ENCODE peak calls at places on chromosomes 4 and X, in seven cellular contexts. One of them, this sample, is unnamed.

GRCh38 chr4:136818811-136819210 is 713.5 kb downstream of the PCDH18 start:
- DNase-seq in neural crest cell: no peak
- DNase-seq in cardiac fibroblast: peak
- DNase-seq in heart left ventricle: no peak
- DNase-seq in choroid plexus epithelial cell: peak
- DNase-seq in Right ventricle myocardium inferior: no peak
- DNase-seq in ACHN: no peak
- DNase-seq in this sample: no peak

GRCh38 chr4:7052923-7053715 is 9.9 kb downstream of the TADA2B start:
- DNase-seq in heart left ventricle: peak
- DNase-seq in neural crest cell: no peak
- DNase-seq in choroid plexus epithelial cell: no peak
- DNase-seq in Right ventricle myocardium inferior: peak
- DNase-seq in cardiac fibroblast: no peak
- DNase-seq in ACHN: no peak
- DNase-seq in this sample: no peak

GRCh38 chr4:80183196-80184052 is 13.9 kb upstream of the PRDM8 start:
- DNase-seq in ACHN: peak
- DNase-seq in cardiac fibroblast: no peak
- DNase-seq in Right ventricle myocardium inferior: peak
- DNase-seq in choroid plexus epithelial cell: no peak
- DNase-seq in heart left ventricle: no peak
- DNase-seq in neural crest cell: no peak
- DNase-seq in this sample: peak

GRCh38 chr4:62133498-62133897 is 933.4 kb downstream of the ADGRL3 start:
- DNase-seq in ACHN: no peak
- DNase-seq in neural crest cell: no peak
- DNase-seq in Right ventricle myocardium inferior: no peak
- DNase-seq in choroid plexus epithelial cell: peak
- DNase-seq in cardiac fibroblast: no peak
- DNase-seq in heart left ventricle: no peak
- DNase-seq in this sample: no peak

GRCh38 chrX:39848243-39848642 is 249.5 kb downstream of the BCOR start:
- DNase-seq in Right ventricle myocardium inferior: no peak
- DNase-seq in choroid plexus epithelial cell: no peak
- DNase-seq in ACHN: no peak
- DNase-seq in heart left ventricle: no peak
- DNase-seq in neural crest cell: no peak
- DNase-seq in cardiac fibroblast: peak
- DNase-seq in this sample: peak

GRCh38 chr4:186687263-186687662 is 36.4 kb downstream of the FAT1 start:
- DNase-seq in heart left ventricle: no peak
- DNase-seq in Right ventricle myocardium inferior: no peak
- DNase-seq in neural crest cell: no peak
- DNase-seq in choroid plexus epithelial cell: no peak
- DNase-seq in cardiac fibroblast: no peak
- DNase-seq in ACHN: no peak
- DNase-seq in this sample: no peak

GRCh38 chr4:10697071-10697470 is 12.5 kb upstream of the CLNK start:
- DNase-seq in cardiac fibroblast: no peak
- DNase-seq in Right ventricle myocardium inferior: no peak
- DNase-seq in ACHN: no peak
- DNase-seq in choroid plexus epithelial cell: no peak
- DNase-seq in heart left ventricle: no peak
- DNase-seq in neural crest cell: no peak
- DNase-seq in this sample: no peak

GRCh38 chr4:44319129-44319528 is 129.5 kb downstream of the KCTD8 start:
- DNase-seq in heart left ventricle: no peak
- DNase-seq in cardiac fibroblast: no peak
- DNase-seq in choroid plexus epithelial cell: no peak
- DNase-seq in ACHN: no peak
- DNase-seq in Right ventricle myocardium inferior: no peak
- DNase-seq in neural crest cell: no peak
- DNase-seq in this sample: no peak

GRCh38 chr4:138110815-138111214 is 131.3 kb downstream of the SLC7A11 start:
- DNase-seq in choroid plexus epithelial cell: no peak
- DNase-seq in neural crest cell: no peak
- DNase-seq in cardiac fibroblast: peak
- DNase-seq in heart left ventricle: no peak
- DNase-seq in ACHN: no peak
- DNase-seq in Right ventricle myocardium inferior: no peak
- DNase-seq in this sample: no peak

GRCh38 chr4:472881-473574 is 25.9 kb downstream of the ZNF721 start:
- DNase-seq in ACHN: peak
- DNase-seq in Right ventricle myocardium inferior: no peak
- DNase-seq in neural crest cell: peak
- DNase-seq in heart left ventricle: no peak
- DNase-seq in cardiac fibroblast: peak
- DNase-seq in choroid plexus epithelial cell: peak
- DNase-seq in this sample: peak

GRCh38 chrX:132292753-132293152 is 73.5 kb upstream of the RAP2C start:
- DNase-seq in cardiac fibroblast: peak
- DNase-seq in ACHN: peak
- DNase-seq in Right ventricle myocardium inferior: no peak
- DNase-seq in heart left ventricle: no peak
- DNase-seq in neural crest cell: peak
- DNase-seq in choroid plexus epithelial cell: peak
- DNase-seq in this sample: peak

GRCh38 chrX:26914232-26914631 is 548.9 kb downstream of the PPP4R3C start:
- DNase-seq in Right ventricle myocardium inferior: no peak
- DNase-seq in cardiac fibroblast: peak
- DNase-seq in ACHN: no peak
- DNase-seq in neural crest cell: no peak
- DNase-seq in heart left ventricle: no peak
- DNase-seq in choroid plexus epithelial cell: peak
- DNase-seq in this sample: no peak

GRCh38 chrX:78165425-78165824 is 26.0 kb upstream of the TAF9B start:
- DNase-seq in ACHN: no peak
- DNase-seq in cardiac fibroblast: no peak
- DNase-seq in choroid plexus epithelial cell: no peak
- DNase-seq in neural crest cell: no peak
- DNase-seq in Right ventricle myocardium inferior: no peak
- DNase-seq in heart left ventricle: no peak
- DNase-seq in this sample: no peak

GRCh38 chr4:88791274-88791673 is 93.6 kb upstream of the NAP1L5 start:
- DNase-seq in choroid plexus epithelial cell: peak
- DNase-seq in ACHN: peak
- DNase-seq in cardiac fibroblast: peak
- DNase-seq in Right ventricle myocardium inferior: no peak
- DNase-seq in heart left ventricle: no peak
- DNase-seq in neural crest cell: no peak
- DNase-seq in this sample: no peak

GRCh38 chr4:184416913-184417734 is 57.2 kb downstream of the IRF2 start:
- DNase-seq in cardiac fibroblast: peak
- DNase-seq in heart left ventricle: no peak
- DNase-seq in neural crest cell: no peak
- DNase-seq in ACHN: peak
- DNase-seq in choroid plexus epithelial cell: peak
- DNase-seq in Right ventricle myocardium inferior: no peak
- DNase-seq in this sample: peak

GRCh38 chr4:67744561-67745283 is 9.5 kb downstream of the GNRHR start:
- DNase-seq in choroid plexus epithelial cell: peak
- DNase-seq in cardiac fibroblast: peak
- DNase-seq in heart left ventricle: no peak
- DNase-seq in ACHN: no peak
- DNase-seq in Right ventricle myocardium inferior: no peak
- DNase-seq in neural crest cell: no peak
- DNase-seq in this sample: no peak

GRCh38 chr4:15336410-15337184 is 91.2 kb upstream of the C1QTNF7 start:
- DNase-seq in choroid plexus epithelial cell: peak
- DNase-seq in heart left ventricle: no peak
- DNase-seq in Right ventricle myocardium inferior: no peak
- DNase-seq in cardiac fibroblast: peak
- DNase-seq in ACHN: no peak
- DNase-seq in neural crest cell: no peak
- DNase-seq in this sample: peak

GRCh38 chrX:42524374-42524773 is 253.6 kb downstream of the PPP1R2C start:
- DNase-seq in neural crest cell: no peak
- DNase-seq in cardiac fibroblast: peak
- DNase-seq in heart left ventricle: no peak
- DNase-seq in Right ventricle myocardium inferior: no peak
- DNase-seq in choroid plexus epithelial cell: peak
- DNase-seq in ACHN: peak
- DNase-seq in this sample: no peak

GRCh38 chrX:134679226-134679625 is 21.0 kb upstream of the PLAC1 start:
- DNase-seq in ACHN: no peak
- DNase-seq in cardiac fibroblast: peak
- DNase-seq in choroid plexus epithelial cell: peak
- DNase-seq in Right ventricle myocardium inferior: no peak
- DNase-seq in neural crest cell: no peak
- DNase-seq in heart left ventricle: no peak
- DNase-seq in this sample: no peak

GRCh38 chr4:101419324-101420135 is 72.2 kb upstream of the PPP3CA start:
- DNase-seq in Right ventricle myocardium inferior: no peak
- DNase-seq in choroid plexus epithelial cell: peak
- DNase-seq in ACHN: no peak
- DNase-seq in cardiac fibroblast: peak
- DNase-seq in neural crest cell: no peak
- DNase-seq in heart left ventricle: no peak
- DNase-seq in this sample: no peak

GRCh38 chr4:184515606-184516005 is 41.3 kb upstream of the IRF2 start:
- DNase-seq in heart left ventricle: no peak
- DNase-seq in ACHN: no peak
- DNase-seq in Right ventricle myocardium inferior: no peak
- DNase-seq in neural crest cell: no peak
- DNase-seq in choroid plexus epithelial cell: no peak
- DNase-seq in cardiac fibroblast: no peak
- DNase-seq in this sample: no peak

GRCh38 chr4:61994036-61994435 is 793.9 kb downstream of the ADGRL3 start:
- DNase-seq in Right ventricle myocardium inferior: peak
- DNase-seq in choroid plexus epithelial cell: peak
- DNase-seq in neural crest cell: no peak
- DNase-seq in heart left ventricle: no peak
- DNase-seq in cardiac fibroblast: peak
- DNase-seq in ACHN: no peak
- DNase-seq in this sample: no peak

GRCh38 chr4:40204507-40205258 is 7.9 kb downstream of the RHOH start:
- DNase-seq in heart left ventricle: no peak
- DNase-seq in cardiac fibroblast: no peak
- DNase-seq in choroid plexus epithelial cell: no peak
- DNase-seq in Right ventricle myocardium inferior: no peak
- DNase-seq in ACHN: no peak
- DNase-seq in neural crest cell: no peak
- DNase-seq in this sample: no peak

GRCh38 chrX:41293269-41293668 is 40.7 kb upstream of the DDX3X start:
- DNase-seq in neural crest cell: no peak
- DNase-seq in heart left ventricle: no peak
- DNase-seq in Right ventricle myocardium inferior: no peak
- DNase-seq in ACHN: peak
- DNase-seq in cardiac fibroblast: no peak
- DNase-seq in choroid plexus epithelial cell: peak
- DNase-seq in this sample: no peak

GRCh38 chr4:107913283-107913899 is 18.0 kb upstream of the CYP2U1 start:
- DNase-seq in ACHN: peak
- DNase-seq in choroid plexus epithelial cell: peak
- DNase-seq in cardiac fibroblast: peak
- DNase-seq in heart left ventricle: no peak
- DNase-seq in neural crest cell: peak
- DNase-seq in Right ventricle myocardium inferior: no peak
- DNase-seq in this sample: peak

GRCh38 chr4:144360394-144360793 is 219.9 kb upstream of the GYPA start:
- DNase-seq in neural crest cell: no peak
- DNase-seq in cardiac fibroblast: no peak
- DNase-seq in heart left ventricle: no peak
- DNase-seq in ACHN: no peak
- DNase-seq in choroid plexus epithelial cell: peak
- DNase-seq in Right ventricle myocardium inferior: no peak
- DNase-seq in this sample: no peak